ENCODE peak calls at places on chromosomes 2 and 18, in seven cellular contexts. One of them, this sample, is unnamed.

GRCh38 chr2:69102234-69102633 is 89.3 kb downstream of the ANTXR1 start:
- DNase-seq in activated CD4-positive, alpha-beta T cell treated with anti-CD3 and anti-CD28 coated beads, Interleukin-2, amount 50 U/mL, for 4 hours: no peak
- DNase-seq in brain microvascular endothelial cell: no peak
- DNase-seq in HFFc6: no peak
- DNase-seq in left ventricle myocardium inferior: no peak
- DNase-seq in CD8-positive, alpha-beta memory T cell: no peak
- DNase-seq in kidney: no peak
- DNase-seq in this sample: no peak

GRCh38 chr2:62178741-62179271 is 17.1 kb upstream of the B3GNT2 start:
- DNase-seq in activated CD4-positive, alpha-beta T cell treated with anti-CD3 and anti-CD28 coated beads, Interleukin-2, amount 50 U/mL, for 4 hours: no peak
- DNase-seq in brain microvascular endothelial cell: no peak
- DNase-seq in HFFc6: peak
- DNase-seq in left ventricle myocardium inferior: no peak
- DNase-seq in CD8-positive, alpha-beta memory T cell: no peak
- DNase-seq in kidney: no peak
- DNase-seq in this sample: no peak

GRCh38 chr18:5416112-5416511 is 120.6 kb upstream of the ZBTB14 start:
- DNase-seq in activated CD4-positive, alpha-beta T cell treated with anti-CD3 and anti-CD28 coated beads, Interleukin-2, amount 50 U/mL, for 4 hours: no peak
- DNase-seq in brain microvascular endothelial cell: no peak
- DNase-seq in HFFc6: no peak
- DNase-seq in left ventricle myocardium inferior: no peak
- DNase-seq in CD8-positive, alpha-beta memory T cell: no peak
- DNase-seq in kidney: no peak
- DNase-seq in this sample: no peak

GRCh38 chr2:38671946-38672345 is 6.0 kb downstream of the GALM start:
- DNase-seq in activated CD4-positive, alpha-beta T cell treated with anti-CD3 and anti-CD28 coated beads, Interleukin-2, amount 50 U/mL, for 4 hours: no peak
- DNase-seq in brain microvascular endothelial cell: no peak
- DNase-seq in HFFc6: no peak
- DNase-seq in left ventricle myocardium inferior: no peak
- DNase-seq in CD8-positive, alpha-beta memory T cell: no peak
- DNase-seq in kidney: no peak
- DNase-seq in this sample: no peak

GRCh38 chr2:23385351-23385747 is 370 bp downstream of the KLHL29 start:
- DNase-seq in activated CD4-positive, alpha-beta T cell treated with anti-CD3 and anti-CD28 coated beads, Interleukin-2, amount 50 U/mL, for 4 hours: no peak
- DNase-seq in brain microvascular endothelial cell: no peak
- DNase-seq in HFFc6: peak
- DNase-seq in left ventricle myocardium inferior: peak
- DNase-seq in CD8-positive, alpha-beta memory T cell: no peak
- DNase-seq in kidney: peak
- DNase-seq in this sample: peak

GRCh38 chr2:12834239-12834638 is 117.5 kb downstream of the TRIB2 start:
- DNase-seq in activated CD4-positive, alpha-beta T cell treated with anti-CD3 and anti-CD28 coated beads, Interleukin-2, amount 50 U/mL, for 4 hours: no peak
- DNase-seq in brain microvascular endothelial cell: no peak
- DNase-seq in HFFc6: no peak
- DNase-seq in left ventricle myocardium inferior: no peak
- DNase-seq in CD8-positive, alpha-beta memory T cell: no peak
- DNase-seq in kidney: no peak
- DNase-seq in this sample: no peak

GRCh38 chr2:236879416-236879963 is 206.2 kb upstream of the COPS8 start:
- DNase-seq in activated CD4-positive, alpha-beta T cell treated with anti-CD3 and anti-CD28 coated beads, Interleukin-2, amount 50 U/mL, for 4 hours: no peak
- DNase-seq in brain microvascular endothelial cell: no peak
- DNase-seq in HFFc6: no peak
- DNase-seq in left ventricle myocardium inferior: no peak
- DNase-seq in CD8-positive, alpha-beta memory T cell: no peak
- DNase-seq in kidney: no peak
- DNase-seq in this sample: no peak

GRCh38 chr18:31533236-31533635 is 35.3 kb downstream of the DSG2 start:
- DNase-seq in activated CD4-positive, alpha-beta T cell treated with anti-CD3 and anti-CD28 coated beads, Interleukin-2, amount 50 U/mL, for 4 hours: no peak
- DNase-seq in brain microvascular endothelial cell: no peak
- DNase-seq in HFFc6: no peak
- DNase-seq in left ventricle myocardium inferior: no peak
- DNase-seq in CD8-positive, alpha-beta memory T cell: no peak
- DNase-seq in kidney: no peak
- DNase-seq in this sample: no peak

GRCh38 chr2:47033102-47033880 is 117.7 kb upstream of the MCFD2 start:
- DNase-seq in activated CD4-positive, alpha-beta T cell treated with anti-CD3 and anti-CD28 coated beads, Interleukin-2, amount 50 U/mL, for 4 hours: no peak
- DNase-seq in brain microvascular endothelial cell: peak
- DNase-seq in HFFc6: no peak
- DNase-seq in left ventricle myocardium inferior: no peak
- DNase-seq in CD8-positive, alpha-beta memory T cell: no peak
- DNase-seq in kidney: no peak
- DNase-seq in this sample: no peak

GRCh38 chr18:26479686-26480079 is 68.7 kb downstream of the KCTD1 start:
- DNase-seq in activated CD4-positive, alpha-beta T cell treated with anti-CD3 and anti-CD28 coated beads, Interleukin-2, amount 50 U/mL, for 4 hours: no peak
- DNase-seq in brain microvascular endothelial cell: no peak
- DNase-seq in HFFc6: no peak
- DNase-seq in left ventricle myocardium inferior: no peak
- DNase-seq in CD8-positive, alpha-beta memory T cell: no peak
- DNase-seq in kidney: no peak
- DNase-seq in this sample: no peak

GRCh38 chr2:70089946-70090523 is 2.8 kb downstream of the PCBP1 start:
- DNase-seq in activated CD4-positive, alpha-beta T cell treated with anti-CD3 and anti-CD28 coated beads, Interleukin-2, amount 50 U/mL, for 4 hours: no peak
- DNase-seq in brain microvascular endothelial cell: no peak
- DNase-seq in HFFc6: no peak
- DNase-seq in left ventricle myocardium inferior: no peak
- DNase-seq in CD8-positive, alpha-beta memory T cell: no peak
- DNase-seq in kidney: no peak
- DNase-seq in this sample: no peak

GRCh38 chr2:216713691-216714411 is 18.5 kb upstream of the IGFBP5 start:
- DNase-seq in activated CD4-positive, alpha-beta T cell treated with anti-CD3 and anti-CD28 coated beads, Interleukin-2, amount 50 U/mL, for 4 hours: no peak
- DNase-seq in brain microvascular endothelial cell: peak
- DNase-seq in HFFc6: peak
- DNase-seq in left ventricle myocardium inferior: peak
- DNase-seq in CD8-positive, alpha-beta memory T cell: no peak
- DNase-seq in kidney: no peak
- DNase-seq in this sample: no peak

GRCh38 chr2:29251406-29251805 is 136.2 kb downstream of the CLIP4 start:
- DNase-seq in activated CD4-positive, alpha-beta T cell treated with anti-CD3 and anti-CD28 coated beads, Interleukin-2, amount 50 U/mL, for 4 hours: no peak
- DNase-seq in brain microvascular endothelial cell: no peak
- DNase-seq in HFFc6: no peak
- DNase-seq in left ventricle myocardium inferior: no peak
- DNase-seq in CD8-positive, alpha-beta memory T cell: no peak
- DNase-seq in kidney: no peak
- DNase-seq in this sample: no peak

GRCh38 chr2:14125561-14125960 is 507.0 kb upstream of the LRATD1 start:
- DNase-seq in activated CD4-positive, alpha-beta T cell treated with anti-CD3 and anti-CD28 coated beads, Interleukin-2, amount 50 U/mL, for 4 hours: no peak
- DNase-seq in brain microvascular endothelial cell: no peak
- DNase-seq in HFFc6: no peak
- DNase-seq in left ventricle myocardium inferior: no peak
- DNase-seq in CD8-positive, alpha-beta memory T cell: no peak
- DNase-seq in kidney: no peak
- DNase-seq in this sample: no peak

GRCh38 chr2:239037559-239037910 is 189.7 kb downstream of the TWIST2 start:
- DNase-seq in activated CD4-positive, alpha-beta T cell treated with anti-CD3 and anti-CD28 coated beads, Interleukin-2, amount 50 U/mL, for 4 hours: no peak
- DNase-seq in brain microvascular endothelial cell: no peak
- DNase-seq in HFFc6: no peak
- DNase-seq in left ventricle myocardium inferior: no peak
- DNase-seq in CD8-positive, alpha-beta memory T cell: no peak
- DNase-seq in kidney: no peak
- DNase-seq in this sample: no peak

GRCh38 chr18:32244863-32245262 is 55.0 kb downstream of the MEP1B start:
- DNase-seq in activated CD4-positive, alpha-beta T cell treated with anti-CD3 and anti-CD28 coated beads, Interleukin-2, amount 50 U/mL, for 4 hours: no peak
- DNase-seq in brain microvascular endothelial cell: no peak
- DNase-seq in HFFc6: no peak
- DNase-seq in left ventricle myocardium inferior: no peak
- DNase-seq in CD8-positive, alpha-beta memory T cell: no peak
- DNase-seq in kidney: no peak
- DNase-seq in this sample: no peak

GRCh38 chr18:69002233-69002632 is 204.4 kb downstream of the CCDC102B start:
- DNase-seq in activated CD4-positive, alpha-beta T cell treated with anti-CD3 and anti-CD28 coated beads, Interleukin-2, amount 50 U/mL, for 4 hours: no peak
- DNase-seq in brain microvascular endothelial cell: no peak
- DNase-seq in HFFc6: no peak
- DNase-seq in left ventricle myocardium inferior: no peak
- DNase-seq in CD8-positive, alpha-beta memory T cell: no peak
- DNase-seq in kidney: no peak
- DNase-seq in this sample: no peak

GRCh38 chr2:109131777-109132176 is 2.8 kb downstream of the SH3RF3 start:
- DNase-seq in activated CD4-positive, alpha-beta T cell treated with anti-CD3 and anti-CD28 coated beads, Interleukin-2, amount 50 U/mL, for 4 hours: no peak
- DNase-seq in brain microvascular endothelial cell: no peak
- DNase-seq in HFFc6: no peak
- DNase-seq in left ventricle myocardium inferior: no peak
- DNase-seq in CD8-positive, alpha-beta memory T cell: no peak
- DNase-seq in kidney: no peak
- DNase-seq in this sample: no peak

GRCh38 chr18:14784133-14784532 is 36.2 kb downstream of the ANKRD30B start:
- DNase-seq in activated CD4-positive, alpha-beta T cell treated with anti-CD3 and anti-CD28 coated beads, Interleukin-2, amount 50 U/mL, for 4 hours: no peak
- DNase-seq in brain microvascular endothelial cell: no peak
- DNase-seq in HFFc6: no peak
- DNase-seq in left ventricle myocardium inferior: no peak
- DNase-seq in CD8-positive, alpha-beta memory T cell: no peak
- DNase-seq in kidney: no peak
- DNase-seq in this sample: no peak

GRCh38 chr2:42072349-42073118 is 24.7 kb downstream of the PKDCC start:
- DNase-seq in activated CD4-positive, alpha-beta T cell treated with anti-CD3 and anti-CD28 coated beads, Interleukin-2, amount 50 U/mL, for 4 hours: no peak
- DNase-seq in brain microvascular endothelial cell: no peak
- DNase-seq in HFFc6: no peak
- DNase-seq in left ventricle myocardium inferior: peak
- DNase-seq in CD8-positive, alpha-beta memory T cell: no peak
- DNase-seq in kidney: no peak
- DNase-seq in this sample: no peak

GRCh38 chr2:120372816-120373215 is 26.9 kb downstream of the INHBB start:
- DNase-seq in activated CD4-positive, alpha-beta T cell treated with anti-CD3 and anti-CD28 coated beads, Interleukin-2, amount 50 U/mL, for 4 hours: no peak
- DNase-seq in brain microvascular endothelial cell: no peak
- DNase-seq in HFFc6: no peak
- DNase-seq in left ventricle myocardium inferior: no peak
- DNase-seq in CD8-positive, alpha-beta memory T cell: no peak
- DNase-seq in kidney: no peak
- DNase-seq in this sample: no peak

GRCh38 chr2:24375349-24376087 is 15.2 kb upstream of the ITSN2 start:
- DNase-seq in activated CD4-positive, alpha-beta T cell treated with anti-CD3 and anti-CD28 coated beads, Interleukin-2, amount 50 U/mL, for 4 hours: no peak
- DNase-seq in brain microvascular endothelial cell: no peak
- DNase-seq in HFFc6: no peak
- DNase-seq in left ventricle myocardium inferior: no peak
- DNase-seq in CD8-positive, alpha-beta memory T cell: no peak
- DNase-seq in kidney: no peak
- DNase-seq in this sample: no peak

GRCh38 chr2:174914894-174915760 is 90.1 kb downstream of the CHN1 start:
- DNase-seq in activated CD4-positive, alpha-beta T cell treated with anti-CD3 and anti-CD28 coated beads, Interleukin-2, amount 50 U/mL, for 4 hours: no peak
- DNase-seq in brain microvascular endothelial cell: no peak
- DNase-seq in HFFc6: no peak
- DNase-seq in left ventricle myocardium inferior: peak
- DNase-seq in CD8-positive, alpha-beta memory T cell: no peak
- DNase-seq in kidney: peak
- DNase-seq in this sample: no peak

GRCh38 chr2:114405486-114406250 is 36.8 kb upstream of the DPP10 start:
- DNase-seq in activated CD4-positive, alpha-beta T cell treated with anti-CD3 and anti-CD28 coated beads, Interleukin-2, amount 50 U/mL, for 4 hours: no peak
- DNase-seq in brain microvascular endothelial cell: no peak
- DNase-seq in HFFc6: no peak
- DNase-seq in left ventricle myocardium inferior: no peak
- DNase-seq in CD8-positive, alpha-beta memory T cell: no peak
- DNase-seq in kidney: no peak
- DNase-seq in this sample: no peak

GRCh38 chr2:225366731-225367130 is 32.8 kb upstream of the NYAP2 start:
- DNase-seq in activated CD4-positive, alpha-beta T cell treated with anti-CD3 and anti-CD28 coated beads, Interleukin-2, amount 50 U/mL, for 4 hours: no peak
- DNase-seq in brain microvascular endothelial cell: no peak
- DNase-seq in HFFc6: no peak
- DNase-seq in left ventricle myocardium inferior: no peak
- DNase-seq in CD8-positive, alpha-beta memory T cell: no peak
- DNase-seq in kidney: no peak
- DNase-seq in this sample: no peak

GRCh38 chr2:218691234-218691633 is 19.3 kb downstream of the STK36 start:
- DNase-seq in activated CD4-positive, alpha-beta T cell treated with anti-CD3 and anti-CD28 coated beads, Interleukin-2, amount 50 U/mL, for 4 hours: no peak
- DNase-seq in brain microvascular endothelial cell: no peak
- DNase-seq in HFFc6: peak
- DNase-seq in left ventricle myocardium inferior: no peak
- DNase-seq in CD8-positive, alpha-beta memory T cell: no peak
- DNase-seq in kidney: no peak
- DNase-seq in this sample: no peak

GRCh38 chr2:86031606-86032005 is 74.1 kb downstream of the POLR1A start:
- DNase-seq in activated CD4-positive, alpha-beta T cell treated with anti-CD3 and anti-CD28 coated beads, Interleukin-2, amount 50 U/mL, for 4 hours: no peak
- DNase-seq in brain microvascular endothelial cell: no peak
- DNase-seq in HFFc6: no peak
- DNase-seq in left ventricle myocardium inferior: no peak
- DNase-seq in CD8-positive, alpha-beta memory T cell: no peak
- DNase-seq in kidney: no peak
- DNase-seq in this sample: no peak

GRCh38 chr2:355773-356172 is 67.9 kb upstream of the ALKAL2 start:
- DNase-seq in activated CD4-positive, alpha-beta T cell treated with anti-CD3 and anti-CD28 coated beads, Interleukin-2, amount 50 U/mL, for 4 hours: no peak
- DNase-seq in brain microvascular endothelial cell: no peak
- DNase-seq in HFFc6: no peak
- DNase-seq in left ventricle myocardium inferior: no peak
- DNase-seq in CD8-positive, alpha-beta memory T cell: no peak
- DNase-seq in kidney: no peak
- DNase-seq in this sample: no peak

GRCh38 chr2:141994066-141994465 is 136.8 kb downstream of the LRP1B start:
- DNase-seq in activated CD4-positive, alpha-beta T cell treated with anti-CD3 and anti-CD28 coated beads, Interleukin-2, amount 50 U/mL, for 4 hours: no peak
- DNase-seq in brain microvascular endothelial cell: no peak
- DNase-seq in HFFc6: no peak
- DNase-seq in left ventricle myocardium inferior: no peak
- DNase-seq in CD8-positive, alpha-beta memory T cell: no peak
- DNase-seq in kidney: no peak
- DNase-seq in this sample: no peak